ENCODE peak calls at places on chromosomes 12 and 14, in nine cellular contexts. S is transverse colon; U is GM23248; K is A549; N is ovary; X is heart right ventricle; C is CD8-positive, alpha-beta T cell; P is tibial artery; Q is esophagus squamous epithelium. L is an unnamed sample. For H3K4me1, the result is how much of the 10 kb centered on the place peaks cover.

GRCh38 chr14:105064721-105065143 is 498 bp downstream of the GPR132 start:
- DNase-seq in S (peak), X (peak), K (no peak), C (no peak), U (peak), N (no peak), P (peak), Q (no peak), L (no peak)

GRCh38 chr12:65278576-65279386 is at the start of gene MSRB3:
- DNase-seq in N (peak), K (peak), X (peak), P (peak), U (peak), S (peak), Q (no peak), C (peak), L (peak)

GRCh38 chr12:53720946-53721345 is 6.3 kb downstream of the CALCOCO1 start:
- DNase-seq in K (no peak), S (no peak), U (no peak), X (no peak), N (no peak), C (no peak), P (no peak), Q (no peak), L (no peak)

GRCh38 chr12:75660107-75660530 is 148.7 kb upstream of the KRR1 start:
- DNase-seq in X (no peak), U (peak), C (no peak), P (no peak), S (no peak), K (no peak), Q (no peak), N (no peak), L (no peak)

GRCh38 chr12:89450922-89451321 is 73.7 kb downstream of the GALNT4 start:
- DNase-seq in P (no peak), Q (no peak), K (no peak), C (no peak), N (no peak), X (no peak), S (no peak), U (peak), L (no peak)

GRCh38 chr12:119869720-119870119 is 7.4 kb downstream of the CIT start:
- DNase-seq in S (no peak), Q (no peak), X (no peak), N (no peak), P (peak), C (no peak), K (peak), U (peak), L (no peak)

GRCh38 chr12:24974216-24974615 is 25.3 kb upstream of the BCAT1 start:
- DNase-seq in X (no peak), Q (no peak), S (no peak), K (no peak), U (no peak), P (no peak), C (no peak), N (no peak), L (no peak)

GRCh38 chr12:120126635-120127005 is 10.1 kb upstream of the RAB35 start:
- DNase-seq in S (peak), P (peak), X (peak), N (no peak), C (no peak), U (peak), K (no peak), Q (no peak), L (no peak)

GRCh38 chr12:121189061-121189886 is 20.7 kb upstream of the P2RX4 start:
- DNase-seq in U (no peak), S (no peak), N (peak), P (no peak), Q (no peak), C (no peak), K (no peak), X (no peak), L (no peak)

GRCh38 chr14:92884410-92884809 is 38.5 kb upstream of the CHGA start:
- DNase-seq in N (no peak), C (no peak), X (no peak), U (no peak), K (no peak), Q (no peak), P (no peak), S (no peak), L (no peak)

GRCh38 chr14:47332099-47332498 is 343.3 kb downstream of the MDGA2 start:
- DNase-seq in X (no peak), N (no peak), U (no peak), S (no peak), C (no peak), P (no peak), Q (no peak), K (no peak), L (no peak)

GRCh38 chr12:115224031-115224430 is 540.1 kb upstream of the TBX3 start:
- DNase-seq in K (no peak), C (no peak), Q (no peak), S (no peak), N (no peak), P (no peak), X (no peak), U (peak), L (no peak)
- H3K4me1 ChIP-seq in K (under half), C (under half), Q (under half), S (under half), N (under half), P (under half), X (under half), U (under half), L (under half)

GRCh38 chr14:51663783-51664326 is 12.1 kb downstream of the FRMD6 start:
- DNase-seq in C (no peak), S (no peak), Q (no peak), K (no peak), X (no peak), U (no peak), P (no peak), N (no peak), L (no peak)
- H3K4me1 ChIP-seq in C (under half), S (under half), Q (under half), K (under half), X (under half), U (half or more), P (under half), N (under half), L (under half)

DNA sequence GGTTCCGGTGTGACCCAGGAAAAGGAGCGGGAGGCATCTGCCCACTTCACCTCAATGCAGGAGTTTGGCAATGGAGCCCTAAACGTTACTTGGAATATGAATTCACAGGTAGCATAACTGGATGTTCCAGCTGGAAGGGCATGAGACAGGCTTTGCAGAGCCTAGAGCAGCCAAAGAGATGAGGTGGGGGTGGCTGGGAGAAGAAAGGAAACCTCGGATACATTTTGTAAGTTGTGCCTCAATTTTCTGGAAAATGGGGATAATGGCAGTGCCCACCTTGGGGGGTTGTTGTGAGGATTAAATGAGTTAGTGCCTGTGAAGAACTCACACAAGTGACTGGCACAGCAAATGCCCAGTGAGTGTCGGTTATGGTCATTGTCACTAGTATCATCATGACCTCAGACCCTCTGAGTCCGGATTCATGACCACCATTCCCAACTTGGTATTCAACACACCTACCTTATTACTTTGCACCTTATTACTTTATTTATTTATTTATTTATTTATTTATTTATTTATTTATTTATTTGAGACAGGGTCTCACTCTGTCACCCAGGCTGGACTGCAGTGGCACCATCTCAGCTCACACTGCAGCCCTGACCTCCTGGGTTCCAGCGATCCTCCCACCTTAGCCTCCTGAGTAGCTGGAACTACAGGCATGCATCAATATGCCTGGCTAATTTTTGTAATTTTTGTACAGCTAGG is 56.0 kb downstream of the CLMN start:
- DNase-seq in Q (no peak), N (no peak), S (no peak), K (no peak), C (no peak), U (no peak), X (no peak), P (no peak), L (no peak)
- H3K4me1 ChIP-seq in Q (half or more), N (under half), S (under half), K (under half), C (under half), U (under half), X (half or more), P (under half), L (under half)

DNA sequence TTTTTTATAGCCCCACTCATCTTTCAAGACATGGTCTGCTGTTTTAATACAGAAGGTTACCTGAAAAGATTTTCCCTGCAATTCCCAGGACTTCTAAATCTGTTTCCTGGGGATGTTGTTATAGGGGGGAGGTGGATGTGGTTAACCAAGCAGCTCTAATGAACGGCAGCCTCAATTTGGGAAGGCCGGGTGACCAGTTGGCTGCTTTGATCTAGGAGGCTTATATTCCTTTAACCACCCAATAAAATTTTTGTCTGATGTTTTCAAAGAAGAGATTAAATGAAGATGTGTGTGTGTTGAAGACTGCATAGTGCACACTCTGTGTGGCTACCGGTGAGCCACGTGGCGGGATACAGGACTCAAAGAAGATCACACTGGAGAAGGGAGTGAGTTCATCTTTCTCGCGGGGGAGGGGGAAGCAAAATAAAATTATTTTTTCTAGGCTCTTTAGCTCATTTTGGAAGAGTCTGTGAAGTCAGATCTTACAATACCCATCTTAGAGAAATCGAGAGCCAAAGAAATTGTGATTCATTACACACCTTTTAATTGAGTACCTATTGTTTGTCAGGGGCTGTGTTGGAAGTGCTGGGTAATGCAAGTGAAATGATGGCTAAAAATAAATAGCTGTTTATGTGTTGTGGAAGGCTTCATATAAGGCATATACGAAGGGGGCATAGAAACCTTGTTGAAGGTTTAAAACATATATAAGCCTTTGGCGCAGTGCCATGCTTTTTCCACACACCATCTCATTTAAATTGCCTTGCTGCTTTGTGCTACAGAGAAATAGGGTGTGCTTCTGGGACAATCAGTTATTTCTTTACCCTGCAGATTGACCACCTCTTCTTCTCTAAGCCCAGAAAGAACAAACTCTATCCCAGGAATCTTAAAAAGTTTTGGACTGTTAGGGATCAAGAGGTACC is 18.5 kb downstream of the ELK3 start:
- DNase-seq in Q (no peak), K (no peak), C (no peak), S (no peak), P (no peak), U (no peak), N (no peak), X (no peak), L (no peak)
- H3K4me1 ChIP-seq in Q (half or more), K (under half), C (half or more), S (under half), P (under half), U (under half), N (under half), X (half or more), L (under half)

GRCh38 chr14:68944162-68944561 is 34.9 kb downstream of the ACTN1 start:
- DNase-seq in K (no peak), S (no peak), X (no peak), Q (no peak), C (no peak), U (no peak), P (no peak), N (no peak), L (no peak)

GRCh38 chr14:68945190-68945584 is 33.9 kb downstream of the ACTN1 start:
- DNase-seq in C (no peak), Q (no peak), X (no peak), S (no peak), K (no peak), N (no peak), U (no peak), P (no peak), L (no peak)

GRCh38 chr14:68946423-68946822 is 32.7 kb downstream of the ACTN1 start:
- DNase-seq in X (no peak), U (no peak), N (no peak), Q (no peak), P (no peak), S (no peak), C (no peak), K (no peak), L (no peak)

GRCh38 chr14:68947802-68948201 is 31.3 kb downstream of the ACTN1 start:
- DNase-seq in N (no peak), K (no peak), C (no peak), P (peak), S (peak), Q (no peak), U (peak), X (peak), L (peak)

GRCh38 chr14:68945585-68946289 is 33.4 kb downstream of the ACTN1 start:
- DNase-seq in P (no peak), K (no peak), S (peak), C (no peak), X (no peak), U (no peak), N (no peak), Q (no peak), L (no peak)
- H3K4me1 ChIP-seq in P (half or more), K (half or more), S (half or more), C (half or more), X (half or more), U (half or more), N (under half), Q (half or more), L (under half)

GRCh38 chr14:77133718-77134338 is 7.8 kb downstream of the ZDHHC22 start:
- DNase-seq in X (peak), N (peak), K (peak), S (peak), P (peak), C (peak), Q (no peak), U (peak), L (no peak)
- H3K4me1 ChIP-seq in X (under half), N (under half), K (under half), S (under half), P (under half), C (under half), Q (under half), U (under half), L (under half)